ENCODE peak calls at places on chromosome 12, in eight cellular contexts. L is RWPE2; S is HT1080; N is AG08396; K is kidney; F is GM03348; G is activated CD4-positive, alpha-beta T cell treated with anti-CD3 and anti-CD28 coated beads, Interleukin-2, amount 10 ng/mL, durations not matched to agents 7 days and 5 days; R is CD4-positive, alpha-beta T cell. Z is an unnamed sample.

GRCh38 chr12:117334098-117334497 is 27.3 kb downstream of the NOS1 start:
- DNase-seq in S (no peak), F (no peak), R (no peak), L (no peak), N (no peak), G (no peak), K (no peak), Z (no peak)

GRCh38 chr12:57096099-57096572 is 7.2 kb downstream of the NAB2 start:
- DNase-seq in S (peak), F (no peak), K (peak), L (peak), R (no peak), G (no peak), N (no peak), Z (no peak)

GRCh38 chr12:89707623-89707991 is 1.0 kb downstream of the ATP2B1 start:
- DNase-seq in L (peak), S (no peak), G (peak), F (peak), R (no peak), N (peak), K (peak), Z (no peak)

GRCh38 chr12:20220339-20220738 is 148.0 kb upstream of the PDE3A start:
- DNase-seq in R (no peak), S (peak), N (no peak), G (no peak), K (no peak), F (peak), L (no peak), Z (peak)

GRCh38 chr12:52319097-52319496 is 2.1 kb downstream of the KRT83 start:
- DNase-seq in N (no peak), F (no peak), R (no peak), S (no peak), G (no peak), L (no peak), K (peak), Z (no peak)

GRCh38 chr12:109880049-109880931 is at the start of gene GLTP:
- DNase-seq in G (peak), R (peak), S (peak), K (peak), F (peak), N (peak), L (peak), Z (peak)

GRCh38 chr12:9120487-9121184 is 4.9 kb upstream of the A2M start:
- DNase-seq in S (no peak), N (no peak), G (no peak), L (no peak), R (no peak), F (no peak), K (no peak), Z (no peak)

GRCh38 chr12:76777765-76778216 is 13.9 kb downstream of the ZDHHC17 start:
- DNase-seq in R (no peak), K (no peak), S (no peak), L (no peak), F (no peak), G (no peak), N (no peak), Z (no peak)

Z was measured in GM04504.